ENCODE peak calls at places on chromosomes 1 and 21, in four cellular contexts. One of them, this sample, is unnamed.

GRCh38 chr1:22508329-22508728 is 55.0 kb upstream of the EPHA8 start:
- DNase-seq in EH: no peak
- DNase-seq in GM10248: no peak
- DNase-seq in NCI-H1105 treated with DMSO at 0.1 percent for 48 hours: peak
- DNase-seq in this sample: no peak

GRCh38 chr21:16388291-16388690 is 658.5 kb downstream of the USP25 start:
- DNase-seq in EH: no peak
- DNase-seq in GM10248: no peak
- DNase-seq in NCI-H1105 treated with DMSO at 0.1 percent for 48 hours: no peak
- DNase-seq in this sample: no peak

GRCh38 chr1:156460525-156460924 is 40.0 kb downstream of the MEF2D start:
- DNase-seq in EH: no peak
- DNase-seq in GM10248: no peak
- DNase-seq in NCI-H1105 treated with DMSO at 0.1 percent for 48 hours: no peak
- DNase-seq in this sample: no peak

GRCh38 chr1:41038110-41038509 is 16.6 kb upstream of the SLFNL1 start:
- DNase-seq in EH: no peak
- DNase-seq in GM10248: no peak
- DNase-seq in NCI-H1105 treated with DMSO at 0.1 percent for 48 hours: no peak
- DNase-seq in this sample: no peak

GRCh38 chr1:182917386-182917785 is 35.6 kb downstream of the SHCBP1L start:
- DNase-seq in EH: no peak
- DNase-seq in GM10248: no peak
- DNase-seq in NCI-H1105 treated with DMSO at 0.1 percent for 48 hours: no peak
- DNase-seq in this sample: no peak

GRCh38 chr1:208606976-208607375 is 362.8 kb upstream of the PLXNA2 start:
- DNase-seq in EH: no peak
- DNase-seq in GM10248: no peak
- DNase-seq in NCI-H1105 treated with DMSO at 0.1 percent for 48 hours: no peak
- DNase-seq in this sample: no peak

GRCh38 chr1:226973371-226973897 is 33.3 kb downstream of the COQ8A start:
- DNase-seq in EH: no peak
- DNase-seq in GM10248: no peak
- DNase-seq in NCI-H1105 treated with DMSO at 0.1 percent for 48 hours: no peak
- DNase-seq in this sample: no peak

GRCh38 chr1:76928511-76928910 is 61.2 kb downstream of the ST6GALNAC5 start:
- DNase-seq in EH: no peak
- DNase-seq in GM10248: no peak
- DNase-seq in NCI-H1105 treated with DMSO at 0.1 percent for 48 hours: no peak
- DNase-seq in this sample: no peak

GRCh38 chr1:36397083-36397377 is 678 bp downstream of the LSM10 start:
- DNase-seq in EH: no peak
- DNase-seq in GM10248: no peak
- DNase-seq in NCI-H1105 treated with DMSO at 0.1 percent for 48 hours: no peak
- DNase-seq in this sample: no peak

GRCh38 chr1:18091660-18092446 is 15.7 kb upstream of the IGSF21 start:
- DNase-seq in EH: peak
- DNase-seq in GM10248: no peak
- DNase-seq in NCI-H1105 treated with DMSO at 0.1 percent for 48 hours: no peak
- DNase-seq in this sample: no peak